ENCODE peak calls at places on chromosome 14, in nine cellular contexts. H is posterior cingulate gyrus; X is neural crest cell; Q is NCI-H1105 treated with DMSO at 0.1 percent for 48 hours; J is stimulated activated CD8-positive, alpha-beta memory T cell treated with anti-CD3 and anti-CD28 coated beads, Interleukin-2, amount 100 ng/mL, for 1 hour; A is NB4; C is ACHN; M is GM10248; N is NCI-H460. P is an unnamed sample.

GRCh38 chr14:90649096-90649495 is 167.1 kb downstream of the TTC7B start:
- DNase-seq in J (no peak), N (peak), M (no peak), Q (no peak), C (no peak), X (no peak), H (no peak), A (no peak), P (no peak)

GRCh38 chr14:34181308-34181707 is 230.4 kb upstream of the EGLN3 start:
- DNase-seq in Q (no peak), N (no peak), H (no peak), C (no peak), M (no peak), A (no peak), X (no peak), J (no peak), P (no peak)

GRCh38 chr14:43541356-43541755 is 965.7 kb downstream of the FSCB start:
- DNase-seq in X (no peak), Q (no peak), N (no peak), M (no peak), J (no peak), A (no peak), H (no peak), C (no peak), P (no peak)

GRCh38 chr14:79332504-79333197 is 878.7 kb downstream of the DIO2 start:
- DNase-seq in H (no peak), Q (no peak), A (no peak), M (no peak), J (no peak), C (no peak), X (no peak), N (no peak), P (no peak)

GRCh38 chr14:65263161-65263788 is 149.3 kb upstream of the FUT8 start:
- DNase-seq in J (no peak), C (no peak), M (no peak), Q (no peak), X (no peak), A (no peak), N (no peak), H (no peak), P (no peak)

GRCh38 chr14:101225116-101225728 is 321.7 kb upstream of the RTL1 start:
- DNase-seq in A (no peak), Q (no peak), H (no peak), N (no peak), C (no peak), M (no peak), X (no peak), J (no peak), P (peak)

GRCh38 chr14:99751539-99752485 is 41.4 kb upstream of the EML1 start:
- DNase-seq in M (no peak), N (no peak), A (no peak), Q (no peak), J (no peak), X (no peak), H (no peak), C (no peak), P (no peak)

GRCh38 chr14:65846469-65846868 is 433.9 kb downstream of the FUT8 start:
- DNase-seq in M (no peak), Q (peak), H (no peak), X (no peak), C (no peak), A (peak), N (no peak), J (no peak), P (no peak)

GRCh38 chr14:100065161-100065871 is at the start of gene EVL:
- DNase-seq in J (peak), H (no peak), X (no peak), C (no peak), M (peak), A (peak), Q (no peak), N (no peak), P (no peak)

GRCh38 chr14:74691456-74691855 is 21.4 kb downstream of the AREL1 start:
- DNase-seq in N (no peak), H (no peak), X (no peak), C (no peak), Q (no peak), M (no peak), A (no peak), J (no peak), P (no peak)

GRCh38 chr14:58898655-58899316 is 261.0 kb downstream of the DACT1 start:
- DNase-seq in A (no peak), C (peak), M (no peak), H (no peak), N (no peak), Q (no peak), X (no peak), J (no peak), P (no peak)

GRCh38 chr14:23528555-23528954 is 23.0 kb downstream of the ZFHX2 start:
- DNase-seq in X (no peak), M (no peak), N (no peak), Q (no peak), C (no peak), A (no peak), J (no peak), H (no peak), P (no peak)

GRCh38 chr14:98234208-98234607 is 1037.8 kb downstream of the BCL11B start:
- DNase-seq in A (no peak), Q (no peak), J (no peak), C (peak), N (no peak), H (no peak), M (no peak), X (no peak), P (peak)

GRCh38 chr14:92240658-92241057 is 82.3 kb upstream of the SLC24A4 start:
- DNase-seq in Q (no peak), J (no peak), H (no peak), N (no peak), M (no peak), C (no peak), X (no peak), A (no peak), P (no peak)

GRCh38 chr14:68106917-68107316 is 287.3 kb downstream of the RAD51B start:
- DNase-seq in H (no peak), Q (no peak), X (no peak), N (no peak), C (no peak), A (no peak), M (no peak), J (no peak), P (no peak)